ENCODE peak calls at places on chromosomes 6 and 20, in ten cellular contexts. Q is NCI-H1694; P is effector CD4-positive, alpha-beta T cell; W is AG20443; S is neural crest cell; X is hippocampal formation; A is choroid plexus epithelial cell; Z is activated T-cell treated with anti-CD3 and anti-CD28 coated beads for 1 hour; D is stromal cell of bone marrow; B is HFFc6. L is an unnamed sample.

GRCh38 chr20:2136275-2136674 is 34.6 kb downstream of the STK35 start:
- DNase-seq in Q (no peak), P (no peak), W (no peak), S (no peak), X (no peak), A (no peak), Z (no peak), D (no peak), B (no peak), L (no peak)

GRCh38 chr6:158457616-158458278 is 102.1 kb upstream of the TMEM181 start:
- DNase-seq in Q (peak), P (no peak), W (no peak), S (no peak), X (no peak), A (no peak), Z (no peak), D (no peak), B (peak), L (peak)

GRCh38 chr6:112116215-112116614 is 28.8 kb downstream of the FAM229B start:
- DNase-seq in Q (no peak), P (no peak), W (no peak), S (no peak), X (no peak), A (no peak), Z (no peak), D (no peak), B (no peak), L (no peak)

GRCh38 chr20:46894579-46894958 is at the start of gene EYA2:
- DNase-seq in Q (no peak), P (no peak), W (peak), S (peak), X (no peak), A (no peak), Z (no peak), D (no peak), B (no peak), L (no peak)

GRCh38 chr6:6195080-6195479 is 125.4 kb downstream of the F13A1 start:
- DNase-seq in Q (no peak), P (no peak), W (no peak), S (no peak), X (no peak), A (no peak), Z (no peak), D (no peak), B (no peak), L (no peak)

GRCh38 chr6:158488065-158488464 is 71.8 kb upstream of the TMEM181 start:
- DNase-seq in Q (no peak), P (no peak), W (peak), S (no peak), X (no peak), A (peak), Z (no peak), D (peak), B (peak), L (peak)

GRCh38 chr20:56542489-56543020 is 9.5 kb downstream of the FAM209B start:
- DNase-seq in Q (no peak), P (no peak), W (peak), S (no peak), X (no peak), A (no peak), Z (no peak), D (no peak), B (peak), L (no peak)

GRCh38 chr20:19975901-19976300 is 41.3 kb upstream of the NAA20 start:
- DNase-seq in Q (no peak), P (no peak), W (peak), S (no peak), X (no peak), A (peak), Z (no peak), D (no peak), B (no peak), L (peak)

GRCh38 chr6:50380409-50381105 is 330.8 kb upstream of the DEFB112 start:
- DNase-seq in Q (no peak), P (no peak), W (no peak), S (no peak), X (peak), A (no peak), Z (no peak), D (no peak), B (no peak), L (no peak)

GRCh38 chr20:52425253-52425652 is 233.7 kb upstream of the ZFP64 start:
- DNase-seq in Q (no peak), P (no peak), W (peak), S (no peak), X (no peak), A (peak), Z (no peak), D (peak), B (no peak), L (peak)

GRCh38 chr20:44206132-44206531 is 4.4 kb downstream of the OSER1 start:
- DNase-seq in Q (no peak), P (no peak), W (no peak), S (no peak), X (no peak), A (no peak), Z (no peak), D (no peak), B (no peak), L (no peak)

GRCh38 chr6:118565317-118565960 is 17.3 kb downstream of the PLN start:
- DNase-seq in Q (peak), P (peak), W (no peak), S (no peak), X (no peak), A (peak), Z (no peak), D (no peak), B (no peak), L (peak)

GRCh38 chr6:106359989-106360409 is 518 bp upstream of the CRYBG1 start:
- DNase-seq in Q (no peak), P (no peak), W (no peak), S (no peak), X (no peak), A (no peak), Z (no peak), D (no peak), B (no peak), L (no peak)

GRCh38 chr20:60066438-60066823 is 108.2 kb downstream of the CDH26 start:
- DNase-seq in Q (no peak), P (no peak), W (no peak), S (no peak), X (no peak), A (no peak), Z (no peak), D (no peak), B (no peak), L (no peak)

GRCh38 chr6:80425089-80425823 is 318.8 kb downstream of the BCKDHB start:
- DNase-seq in Q (no peak), P (no peak), W (peak), S (no peak), X (no peak), A (peak), Z (no peak), D (peak), B (peak), L (peak)

GRCh38 chr6:19723533-19723932 is 113.6 kb upstream of the ID4 start:
- DNase-seq in Q (no peak), P (no peak), W (peak), S (no peak), X (no peak), A (peak), Z (no peak), D (peak), B (peak), L (peak)

GRCh38 chr6:18835976-18836375 is 448.8 kb downstream of the RNF144B start:
- DNase-seq in Q (no peak), P (no peak), W (no peak), S (no peak), X (no peak), A (no peak), Z (no peak), D (no peak), B (no peak), L (no peak)

L was measured in amniotic epithelial cell.